ENCODE peak calls at places on chromosome 15, in five cellular contexts. T is HCT116, G is SK-N-SH, J is IMR-90, P is A549. V is an unnamed sample.

GRCh38 chr15:81016253-81017068 is 15.7 kb downstream of the TLNRD1 start:
- DNase-seq in G (no peak), J (no peak), P (no peak), T (no peak), V (no peak)

GRCh38 chr15:101267320-101268104 is 9.8 kb downstream of the SELENOS start:
- DNase-seq in P (no peak), G (no peak), T (no peak), J (peak), V (no peak)

GRCh38 chr15:28989239-28989830 is 103.6 kb downstream of the APBA2 start:
- DNase-seq in T (no peak), J (peak), P (no peak), G (peak), V (no peak)

GRCh38 chr15:78301326-78301725 is 1.9 kb upstream of the SKIC8 start:
- DNase-seq in P (no peak), T (no peak), G (no peak), J (no peak), V (peak)

GRCh38 chr15:68487087-68487843 is 55.3 kb upstream of the ITGA11 start:
- DNase-seq in G (no peak), J (peak), T (no peak), P (no peak), V (no peak)

GRCh38 chr15:40796041-40796440 is 10.8 kb upstream of the ZFYVE19 start:
- DNase-seq in G (no peak), J (no peak), T (no peak), P (no peak), V (no peak)

GRCh38 chr15:68252925-68253534 is 23.5 kb upstream of the CLN6 start:
- DNase-seq in P (peak), G (peak), J (peak), T (peak), V (peak)

GRCh38 chr15:39061952-39062464 is 497.4 kb upstream of the RASGRP1 start:
- DNase-seq in P (no peak), T (no peak), G (no peak), J (no peak), V (no peak)

GRCh38 chr15:76138436-76138835 is 78.7 kb downstream of the TMEM266 start:
- DNase-seq in J (no peak), P (no peak), T (no peak), G (no peak), V (no peak)

GRCh38 chr15:42820811-42821210 is 83.9 kb upstream of the CDAN1 start:
- DNase-seq in P (no peak), J (no peak), G (no peak), T (no peak), V (no peak)

GRCh38 chr15:69000725-69001503 is 13.6 kb upstream of the NOX5 start:
- DNase-seq in J (no peak), T (no peak), P (no peak), G (no peak), V (no peak)

GRCh38 chr15:62616746-62617145 is 425.8 kb upstream of the TPM1 start:
- DNase-seq in T (no peak), J (no peak), G (no peak), P (no peak), V (no peak)

GRCh38 chr15:38424101-38424552 is 29.8 kb upstream of the FAM98B start:
- DNase-seq in T (no peak), J (no peak), P (no peak), G (no peak), V (peak)

GRCh38 chr15:26359855-26360254 is 413.0 kb downstream of the GABRB3 start:
- DNase-seq in T (no peak), J (no peak), G (no peak), P (no peak), V (no peak)

GRCh38 chr15:79053894-79054293 is 36.7 kb downstream of the RASGRF1 start:
- DNase-seq in P (no peak), J (no peak), G (no peak), T (no peak), V (no peak)

GRCh38 chr15:22989576-22990477 is 9.7 kb upstream of the CYFIP1 start:
- DNase-seq in T (no peak), J (no peak), G (no peak), P (no peak), V (no peak)

GRCh38 chr15:34650177-34650576 is 66.7 kb upstream of the GOLGA8B start:
- DNase-seq in P (no peak), J (peak), T (no peak), G (no peak), V (no peak)

GRCh38 chr15:66565731-66566130 is at the start of gene LCTL:
- DNase-seq in P (no peak), T (no peak), J (peak), G (no peak), V (no peak)

GRCh38 chr15:43436395-43436794 is 56.6 kb downstream of the TP53BP1 start:
- DNase-seq in G (no peak), T (no peak), J (no peak), P (no peak), V (no peak)

GRCh38 chr15:57236561-57237281 is 139.6 kb upstream of the CGNL1 start:
- DNase-seq in G (no peak), P (no peak), J (no peak), T (no peak), V (no peak)

GRCh38 chr15:37973856-37974255 is 39.4 kb downstream of the TMCO5A start:
- DNase-seq in P (no peak), J (peak), T (no peak), G (no peak), V (no peak)

GRCh38 chr15:95972136-95972553 is 358.4 kb upstream of the NR2F2 start:
- DNase-seq in G (no peak), T (no peak), P (no peak), J (peak), V (no peak)

GRCh38 chr15:100032358-100033080 is 299.3 kb upstream of the LYSMD4 start:
- DNase-seq in G (no peak), P (no peak), T (no peak), J (peak), V (no peak)

GRCh38 chr15:56869573-56869972 is 48.9 kb upstream of the TCF12 start:
- DNase-seq in G (peak), J (no peak), T (peak), P (no peak), V (no peak)

GRCh38 chr15:25735550-25736384 is 127.4 kb downstream of the ATP10A start:
- DNase-seq in G (no peak), P (no peak), T (no peak), J (no peak), V (no peak)

GRCh38 chr15:77001351-77001750 is 6.4 kb downstream of the PSTPIP1 start:
- DNase-seq in J (no peak), G (no peak), T (no peak), P (no peak), V (no peak)

GRCh38 chr15:99603828-99604227 is 38.0 kb downstream of the MEF2A start:
- DNase-seq in T (no peak), G (no peak), J (peak), P (no peak), V (no peak)

GRCh38 chr15:80732818-80733217 is 37.7 kb downstream of the ABHD17C start:
- DNase-seq in J (no peak), T (no peak), P (no peak), G (no peak), V (no peak)

GRCh38 chr15:66253643-66254363 is at the start of gene MEGF11:
- DNase-seq in G (peak), J (peak), P (peak), T (no peak), V (no peak)

GRCh38 chr15:67945951-67946700 is 106.3 kb upstream of the RNU6-1 start:
- DNase-seq in T (no peak), G (no peak), J (peak), P (no peak), V (no peak)

GRCh38 chr15:32716216-32716959 is 1.4 kb upstream of the GREM1 start:
- DNase-seq in G (no peak), P (no peak), J (no peak), T (no peak), V (no peak)

GRCh38 chr15:77851086-77851485 is 218.4 kb upstream of the LINGO1 start:
- DNase-seq in T (no peak), G (no peak), J (no peak), P (no peak), V (no peak)

GRCh38 chr15:47872869-47873301 is 155.6 kb downstream of the SEMA6D start:
- DNase-seq in P (no peak), J (no peak), T (no peak), G (no peak), V (no peak)

GRCh38 chr15:31353931-31354330 is 27.3 kb downstream of the KLF13 start:
- DNase-seq in P (no peak), J (no peak), G (peak), T (no peak), V (no peak)

GRCh38 chr15:82056900-82057825 is 11.3 kb upstream of the MEX3B start:
- DNase-seq in G (no peak), J (no peak), P (no peak), T (no peak), V (no peak)

GRCh38 chr15:29088666-29089065 is 181.0 kb downstream of the NSMCE3 start:
- DNase-seq in T (no peak), J (no peak), G (no peak), P (no peak), V (no peak)

DNA sequence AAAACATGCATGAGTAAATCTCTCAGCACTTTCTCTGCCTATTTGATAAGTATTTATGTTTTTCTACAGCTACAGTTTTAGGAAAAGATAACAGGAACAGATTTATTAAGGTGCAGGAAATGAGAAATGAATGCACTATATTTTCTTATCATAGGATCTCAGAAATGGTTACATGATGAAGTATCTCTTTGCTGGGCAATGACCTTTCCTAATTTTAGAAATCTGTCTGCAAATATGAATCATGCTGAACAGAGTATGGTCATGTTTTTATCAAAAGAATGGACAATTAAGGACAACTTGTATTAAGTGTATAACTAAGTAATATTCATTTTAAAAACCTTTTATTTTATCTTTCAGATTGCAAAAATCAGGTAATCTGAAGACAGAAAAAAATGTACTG is 53.8 kb upstream of the SPPL2A start:
- DNase-seq in P (no peak), G (no peak), T (no peak), J (no peak), V (no peak)
- TF ChIP-seq RAD21 in P (no peak), G (no peak), T (no peak), J (no peak), V (no peak)

GRCh38 chr15:74955017-74955416 is 1.6 kb downstream of the RPP25 start:
- DNase-seq in J (no peak), T (no peak), G (peak), P (no peak), V (no peak)

GRCh38 chr15:74958320-74958907 is 1.8 kb upstream of the RPP25 start:
- DNase-seq in P (peak), T (no peak), G (peak), J (no peak), V (no peak)

GRCh38 chr15:74955796-74956647 is 550 bp downstream of the RPP25 start:
- DNase-seq in T (no peak), J (peak), P (peak), G (peak), V (no peak)

GRCh38 chr15:74957301-74958035 is 896 bp upstream of the RPP25 start:
- DNase-seq in T (no peak), G (no peak), P (peak), J (no peak), V (no peak)

GRCh38 chr15:74956648-74957300 is at the start of gene RPP25:
- DNase-seq in P (peak), G (peak), T (peak), J (peak), V (no peak)
- TF ChIP-seq RAD21 in P (peak), G (no peak), T (no peak), J (no peak), V (no peak)

GRCh38 chr15:64224508-64224907 is 61.7 kb upstream of the PPIB start:
- DNase-seq in P (no peak), T (no peak), J (peak), G (peak), V (no peak)
- TF ChIP-seq RAD21 in P (no peak), T (no peak), J (no peak), G (no peak), V (no peak)

GRCh38 chr15:89360294-89360971 is 25.8 kb upstream of the POLG start:
- DNase-seq in P (no peak), G (no peak), J (no peak), T (no peak), V (no peak)
- TF ChIP-seq RAD21 in P (no peak), G (no peak), J (no peak), T (no peak), V (no peak)

DNA sequence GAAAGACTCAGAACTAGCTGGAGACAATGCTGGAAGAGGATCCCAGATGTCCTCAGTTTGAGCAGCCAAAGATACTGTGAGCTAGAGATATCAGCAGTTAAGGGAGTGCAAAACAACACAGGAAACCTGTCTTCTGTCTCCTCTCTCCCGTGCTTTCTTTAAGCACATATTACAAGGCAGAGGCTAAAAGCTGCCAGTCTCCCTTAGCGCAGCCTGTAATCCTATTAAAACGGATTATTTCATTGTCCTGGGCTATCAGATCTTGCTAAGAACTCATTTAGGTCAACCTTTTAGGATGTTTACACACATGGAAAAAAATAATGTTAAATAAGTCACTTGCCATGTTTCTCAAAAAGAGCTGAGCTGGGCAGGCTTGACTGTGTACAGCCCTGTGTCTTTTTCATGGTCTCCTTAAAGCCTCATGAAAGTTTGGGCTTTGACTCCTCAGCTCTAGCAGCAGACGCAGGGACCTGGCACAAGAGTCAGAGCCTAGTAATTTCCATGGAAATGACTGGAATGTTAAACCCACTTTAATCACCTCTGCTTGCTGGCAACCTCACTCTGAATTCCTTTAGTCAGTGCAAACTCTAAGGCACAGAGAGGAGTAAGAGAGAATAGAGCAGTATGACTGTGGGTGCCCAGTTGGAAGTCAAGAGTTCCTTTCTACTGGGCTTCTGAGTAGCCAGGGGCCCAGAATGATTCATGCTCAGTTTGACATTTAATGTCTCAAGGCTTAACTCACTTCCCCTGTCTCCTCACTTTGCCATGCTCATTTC is 491.9 kb downstream of the NTRK3 start:
- DNase-seq in G (peak), J (peak), T (no peak), P (no peak), V (no peak)
- TF ChIP-seq RAD21 in G (peak), J (no peak), T (no peak), P (no peak), V (no peak)

DNA sequence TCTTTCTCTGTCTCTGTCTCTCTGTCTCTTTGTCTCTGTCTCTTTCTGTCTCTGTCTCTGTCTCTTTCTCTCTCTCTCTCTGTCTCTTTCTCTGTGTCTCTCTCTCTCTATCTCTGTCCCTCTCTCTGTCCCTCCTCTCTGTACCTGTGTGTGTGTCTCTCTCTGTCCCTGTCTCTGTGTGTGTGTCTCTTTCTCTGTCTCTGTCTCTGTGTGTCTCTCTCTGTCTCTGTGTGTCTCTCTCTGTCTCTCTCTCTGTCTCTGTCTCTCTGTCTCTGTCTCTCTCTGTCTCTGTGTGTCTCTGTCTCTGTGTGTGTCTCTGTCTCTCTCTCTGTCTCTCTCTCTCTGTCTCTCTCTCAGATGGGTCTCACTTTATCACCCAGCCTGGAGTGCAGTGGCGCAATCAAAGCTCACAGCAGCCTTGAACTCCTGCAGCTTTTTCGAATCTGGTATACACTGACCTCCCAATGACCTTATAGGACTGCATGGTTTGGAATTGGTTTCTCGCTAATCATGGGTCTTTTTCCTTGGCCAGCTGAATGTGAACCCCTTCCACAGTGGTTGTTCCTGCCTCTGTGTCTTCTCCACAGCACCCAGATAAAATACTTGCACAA is 102.6 kb upstream of the KLHL25 start:
- DNase-seq in T (no peak), P (no peak), G (no peak), J (no peak), V (no peak)
- TF ChIP-seq RAD21 in T (no peak), P (no peak), G (no peak), J (no peak), V (no peak)

GRCh38 chr15:60464836-60465630 is 13.9 kb downstream of the ICE2 start:
- DNase-seq in P (no peak), T (no peak), J (no peak), G (no peak), V (no peak)

GRCh38 chr15:60457985-60458384 is 21.0 kb downstream of the ICE2 start:
- DNase-seq in J (no peak), P (no peak), G (no peak), T (no peak), V (no peak)

GRCh38 chr15:60462027-60462426 is 16.9 kb downstream of the ICE2 start:
- DNase-seq in P (no peak), G (no peak), J (peak), T (no peak), V (no peak)

GRCh38 chr15:60460931-60461330 is 18.0 kb downstream of the ICE2 start:
- DNase-seq in J (peak), P (no peak), G (no peak), T (no peak), V (no peak)
- TF ChIP-seq RAD21 in J (no peak), P (no peak), G (no peak), T (no peak), V (no peak)